ENCODE peak calls at places on chromosomes 1 and 21, in seven cellular contexts. One of them, this sample, is unnamed.

GRCh38 chr1:46130144-46130543 is 2.3 kb downstream of the PIK3R3 start:
- DNase-seq in fibroblast of lung: no peak
- DNase-seq in ELR: no peak
- DNase-seq in cortex of kidney: no peak
- DNase-seq in AG08395: no peak
- DNase-seq in stimulated activated CD4-positive, alpha-beta T cell treated with anti-CD3 and anti-CD28 coated beads, TNF-alpha, amount 100 ng/mL, for 1 hour: no peak
- DNase-seq in NCI-H460: no peak
- DNase-seq in this sample: peak

GRCh38 chr1:145963218-145964019 is 956 bp downstream of the ANKRD34A start:
- DNase-seq in fibroblast of lung: peak
- DNase-seq in ELR: peak
- DNase-seq in cortex of kidney: no peak
- DNase-seq in AG08395: peak
- DNase-seq in stimulated activated CD4-positive, alpha-beta T cell treated with anti-CD3 and anti-CD28 coated beads, TNF-alpha, amount 100 ng/mL, for 1 hour: no peak
- DNase-seq in NCI-H460: no peak
- DNase-seq in this sample: peak

GRCh38 chr1:20390589-20391331 is 95.2 kb downstream of the CAMK2N1 start:
- DNase-seq in fibroblast of lung: peak
- DNase-seq in ELR: peak
- DNase-seq in cortex of kidney: no peak
- DNase-seq in AG08395: no peak
- DNase-seq in stimulated activated CD4-positive, alpha-beta T cell treated with anti-CD3 and anti-CD28 coated beads, TNF-alpha, amount 100 ng/mL, for 1 hour: no peak
- DNase-seq in NCI-H460: no peak
- DNase-seq in this sample: peak

GRCh38 chr1:150257624-150258274 is at the start of gene CA14:
- DNase-seq in fibroblast of lung: peak
- DNase-seq in ELR: no peak
- DNase-seq in cortex of kidney: no peak
- DNase-seq in AG08395: no peak
- DNase-seq in stimulated activated CD4-positive, alpha-beta T cell treated with anti-CD3 and anti-CD28 coated beads, TNF-alpha, amount 100 ng/mL, for 1 hour: no peak
- DNase-seq in NCI-H460: no peak
- DNase-seq in this sample: no peak

GRCh38 chr1:2877391-2877790 is 75.9 kb upstream of the TTC34 start:
- DNase-seq in fibroblast of lung: no peak
- DNase-seq in ELR: no peak
- DNase-seq in cortex of kidney: no peak
- DNase-seq in AG08395: no peak
- DNase-seq in stimulated activated CD4-positive, alpha-beta T cell treated with anti-CD3 and anti-CD28 coated beads, TNF-alpha, amount 100 ng/mL, for 1 hour: no peak
- DNase-seq in NCI-H460: no peak
- DNase-seq in this sample: no peak

GRCh38 chr1:219542828-219543518 is 69.9 kb downstream of the ZC3H11B start:
- DNase-seq in fibroblast of lung: peak
- DNase-seq in ELR: peak
- DNase-seq in cortex of kidney: no peak
- DNase-seq in AG08395: peak
- DNase-seq in stimulated activated CD4-positive, alpha-beta T cell treated with anti-CD3 and anti-CD28 coated beads, TNF-alpha, amount 100 ng/mL, for 1 hour: no peak
- DNase-seq in NCI-H460: no peak
- DNase-seq in this sample: peak

GRCh38 chr1:205348559-205349477 is 7.9 kb downstream of the KLHDC8A start:
- DNase-seq in fibroblast of lung: peak
- DNase-seq in ELR: no peak
- DNase-seq in cortex of kidney: no peak
- DNase-seq in AG08395: no peak
- DNase-seq in stimulated activated CD4-positive, alpha-beta T cell treated with anti-CD3 and anti-CD28 coated beads, TNF-alpha, amount 100 ng/mL, for 1 hour: no peak
- DNase-seq in NCI-H460: no peak
- DNase-seq in this sample: no peak

GRCh38 chr1:236395780-236396664 is 1.9 kb downstream of the EDARADD start:
- DNase-seq in fibroblast of lung: no peak
- DNase-seq in ELR: no peak
- DNase-seq in cortex of kidney: no peak
- DNase-seq in AG08395: no peak
- DNase-seq in stimulated activated CD4-positive, alpha-beta T cell treated with anti-CD3 and anti-CD28 coated beads, TNF-alpha, amount 100 ng/mL, for 1 hour: no peak
- DNase-seq in NCI-H460: no peak
- DNase-seq in this sample: no peak

GRCh38 chr21:25929859-25930520 is 195.2 kb downstream of the GABPA start:
- DNase-seq in fibroblast of lung: peak
- DNase-seq in ELR: peak
- DNase-seq in cortex of kidney: no peak
- DNase-seq in AG08395: no peak
- DNase-seq in stimulated activated CD4-positive, alpha-beta T cell treated with anti-CD3 and anti-CD28 coated beads, TNF-alpha, amount 100 ng/mL, for 1 hour: no peak
- DNase-seq in NCI-H460: no peak
- DNase-seq in this sample: peak

GRCh38 chr1:167289063-167289442 is 68.4 kb downstream of the POU2F1 start:
- DNase-seq in fibroblast of lung: no peak
- DNase-seq in ELR: no peak
- DNase-seq in cortex of kidney: no peak
- DNase-seq in AG08395: no peak
- DNase-seq in stimulated activated CD4-positive, alpha-beta T cell treated with anti-CD3 and anti-CD28 coated beads, TNF-alpha, amount 100 ng/mL, for 1 hour: no peak
- DNase-seq in NCI-H460: no peak
- DNase-seq in this sample: no peak

GRCh38 chr1:85343612-85344255 is 67.3 kb upstream of the BCL10 start:
- DNase-seq in fibroblast of lung: peak
- DNase-seq in ELR: peak
- DNase-seq in cortex of kidney: no peak
- DNase-seq in AG08395: peak
- DNase-seq in stimulated activated CD4-positive, alpha-beta T cell treated with anti-CD3 and anti-CD28 coated beads, TNF-alpha, amount 100 ng/mL, for 1 hour: no peak
- DNase-seq in NCI-H460: no peak
- DNase-seq in this sample: peak

GRCh38 chr1:30988045-30988444 is 77.5 kb downstream of the PUM1 start:
- DNase-seq in fibroblast of lung: no peak
- DNase-seq in ELR: peak
- DNase-seq in cortex of kidney: no peak
- DNase-seq in AG08395: no peak
- DNase-seq in stimulated activated CD4-positive, alpha-beta T cell treated with anti-CD3 and anti-CD28 coated beads, TNF-alpha, amount 100 ng/mL, for 1 hour: no peak
- DNase-seq in NCI-H460: no peak
- DNase-seq in this sample: no peak

GRCh38 chr1:8302181-8302681 is 15.7 kb upstream of the SLC45A1 start:
- DNase-seq in fibroblast of lung: peak
- DNase-seq in ELR: no peak
- DNase-seq in cortex of kidney: no peak
- DNase-seq in AG08395: no peak
- DNase-seq in stimulated activated CD4-positive, alpha-beta T cell treated with anti-CD3 and anti-CD28 coated beads, TNF-alpha, amount 100 ng/mL, for 1 hour: no peak
- DNase-seq in NCI-H460: no peak
- DNase-seq in this sample: no peak

GRCh38 chr21:22758478-22758877 is 1760.3 kb downstream of the NCAM2 start:
- DNase-seq in fibroblast of lung: no peak
- DNase-seq in ELR: peak
- DNase-seq in cortex of kidney: no peak
- DNase-seq in AG08395: no peak
- DNase-seq in stimulated activated CD4-positive, alpha-beta T cell treated with anti-CD3 and anti-CD28 coated beads, TNF-alpha, amount 100 ng/mL, for 1 hour: no peak
- DNase-seq in NCI-H460: no peak
- DNase-seq in this sample: no peak

GRCh38 chr1:183191833-183192232 is 5.8 kb downstream of the LAMC2 start:
- DNase-seq in fibroblast of lung: peak
- DNase-seq in ELR: peak
- DNase-seq in cortex of kidney: no peak
- DNase-seq in AG08395: peak
- DNase-seq in stimulated activated CD4-positive, alpha-beta T cell treated with anti-CD3 and anti-CD28 coated beads, TNF-alpha, amount 100 ng/mL, for 1 hour: no peak
- DNase-seq in NCI-H460: no peak
- DNase-seq in this sample: peak

GRCh38 chr1:229139320-229139719 is 131.6 kb upstream of the RAB4A start:
- DNase-seq in fibroblast of lung: no peak
- DNase-seq in ELR: no peak
- DNase-seq in cortex of kidney: no peak
- DNase-seq in AG08395: no peak
- DNase-seq in stimulated activated CD4-positive, alpha-beta T cell treated with anti-CD3 and anti-CD28 coated beads, TNF-alpha, amount 100 ng/mL, for 1 hour: no peak
- DNase-seq in NCI-H460: no peak
- DNase-seq in this sample: no peak

GRCh38 chr1:196214866-196215265 is 393.4 kb downstream of the KCNT2 start:
- DNase-seq in fibroblast of lung: no peak
- DNase-seq in ELR: no peak
- DNase-seq in cortex of kidney: no peak
- DNase-seq in AG08395: peak
- DNase-seq in stimulated activated CD4-positive, alpha-beta T cell treated with anti-CD3 and anti-CD28 coated beads, TNF-alpha, amount 100 ng/mL, for 1 hour: no peak
- DNase-seq in NCI-H460: no peak
- DNase-seq in this sample: no peak

GRCh38 chr1:155026588-155026987 is 7.0 kb downstream of the DCST2 start:
- DNase-seq in fibroblast of lung: no peak
- DNase-seq in ELR: peak
- DNase-seq in cortex of kidney: no peak
- DNase-seq in AG08395: peak
- DNase-seq in stimulated activated CD4-positive, alpha-beta T cell treated with anti-CD3 and anti-CD28 coated beads, TNF-alpha, amount 100 ng/mL, for 1 hour: no peak
- DNase-seq in NCI-H460: no peak
- DNase-seq in this sample: no peak

GRCh38 chr1:24970399-24970753 is 40.3 kb upstream of the RUNX3 start:
- DNase-seq in fibroblast of lung: peak
- DNase-seq in ELR: peak
- DNase-seq in cortex of kidney: no peak
- DNase-seq in AG08395: peak
- DNase-seq in stimulated activated CD4-positive, alpha-beta T cell treated with anti-CD3 and anti-CD28 coated beads, TNF-alpha, amount 100 ng/mL, for 1 hour: no peak
- DNase-seq in NCI-H460: peak
- DNase-seq in this sample: peak